ENCODE peak calls at places on chromosomes 11 and 22, in five cellular contexts. One of them, this sample, is unnamed.

GRCh38 chr11:83456075-83456474 is 169.9 kb upstream of the CCDC90B start:
- DNase-seq in left cardiac atrium: no peak
- DNase-seq in cardiac septum: no peak
- DNase-seq in AG08395: no peak
- DNase-seq in stimulated activated naive CD8-positive, alpha-beta T cell treated with anti-CD3 and anti-CD28 coated beads, Interleukin-15, Interleukin-2, amounts not matched to agents 100 U/mL and 50 U/mL, for 24 hours: no peak
- DNase-seq in this sample: no peak

GRCh38 chr22:26570864-26571525 is 18.9 kb downstream of the TPST2 start:
- DNase-seq in cardiac septum: no peak
- DNase-seq in stimulated activated naive CD8-positive, alpha-beta T cell treated with anti-CD3 and anti-CD28 coated beads, Interleukin-15, Interleukin-2, amounts not matched to agents 100 U/mL and 50 U/mL, for 24 hours: no peak
- DNase-seq in left cardiac atrium: no peak
- DNase-seq in AG08395: no peak
- DNase-seq in this sample: no peak

GRCh38 chr11:66048525-66049313 is at the start of gene GAL3ST3:
- DNase-seq in cardiac septum: no peak
- DNase-seq in AG08395: no peak
- DNase-seq in stimulated activated naive CD8-positive, alpha-beta T cell treated with anti-CD3 and anti-CD28 coated beads, Interleukin-15, Interleukin-2, amounts not matched to agents 100 U/mL and 50 U/mL, for 24 hours: no peak
- DNase-seq in left cardiac atrium: no peak
- DNase-seq in this sample: no peak

GRCh38 chr11:48088682-48089050 is 108.3 kb downstream of the PTPRJ start:
- DNase-seq in stimulated activated naive CD8-positive, alpha-beta T cell treated with anti-CD3 and anti-CD28 coated beads, Interleukin-15, Interleukin-2, amounts not matched to agents 100 U/mL and 50 U/mL, for 24 hours: no peak
- DNase-seq in AG08395: no peak
- DNase-seq in left cardiac atrium: no peak
- DNase-seq in cardiac septum: no peak
- DNase-seq in this sample: no peak

GRCh38 chr11:17354070-17354924 is 2.7 kb downstream of the NCR3LG1 start:
- DNase-seq in AG08395: peak
- DNase-seq in cardiac septum: no peak
- DNase-seq in left cardiac atrium: peak
- DNase-seq in stimulated activated naive CD8-positive, alpha-beta T cell treated with anti-CD3 and anti-CD28 coated beads, Interleukin-15, Interleukin-2, amounts not matched to agents 100 U/mL and 50 U/mL, for 24 hours: peak
- DNase-seq in this sample: peak

GRCh38 chr11:33507967-33508366 is 192.7 kb downstream of the C11orf91 start:
- DNase-seq in AG08395: peak
- DNase-seq in stimulated activated naive CD8-positive, alpha-beta T cell treated with anti-CD3 and anti-CD28 coated beads, Interleukin-15, Interleukin-2, amounts not matched to agents 100 U/mL and 50 U/mL, for 24 hours: no peak
- DNase-seq in cardiac septum: no peak
- DNase-seq in left cardiac atrium: no peak
- DNase-seq in this sample: no peak

GRCh38 chr11:126318642-126319373 is 14.9 kb downstream of the DCPS start:
- DNase-seq in left cardiac atrium: no peak
- DNase-seq in cardiac septum: no peak
- DNase-seq in AG08395: peak
- DNase-seq in stimulated activated naive CD8-positive, alpha-beta T cell treated with anti-CD3 and anti-CD28 coated beads, Interleukin-15, Interleukin-2, amounts not matched to agents 100 U/mL and 50 U/mL, for 24 hours: peak
- DNase-seq in this sample: no peak

GRCh38 chr22:25110846-25111578 is 88.6 kb upstream of the CRYBB3 start:
- DNase-seq in stimulated activated naive CD8-positive, alpha-beta T cell treated with anti-CD3 and anti-CD28 coated beads, Interleukin-15, Interleukin-2, amounts not matched to agents 100 U/mL and 50 U/mL, for 24 hours: peak
- DNase-seq in cardiac septum: no peak
- DNase-seq in left cardiac atrium: peak
- DNase-seq in AG08395: peak
- DNase-seq in this sample: peak

GRCh38 chr11:17386331-17387084 is 2.0 kb downstream of the KCNJ11 start:
- DNase-seq in stimulated activated naive CD8-positive, alpha-beta T cell treated with anti-CD3 and anti-CD28 coated beads, Interleukin-15, Interleukin-2, amounts not matched to agents 100 U/mL and 50 U/mL, for 24 hours: peak
- DNase-seq in AG08395: peak
- DNase-seq in left cardiac atrium: peak
- DNase-seq in cardiac septum: peak
- DNase-seq in this sample: peak

This sample was measured in naive thymus-derived CD4-positive, alpha-beta T cell.